ENCODE peak calls at places on chromosome 19, in eight cellular contexts. Q is body of pancreas; G is naive thymus-derived CD8-positive, alpha-beta T cell; S is NCI-H2171 treated with DMSO at 0.1 percent for 48 hours; E is stimulated activated CD4-positive, alpha-beta T cell treated with anti-CD3 and anti-CD28 coated beads, Interleukin-4, amount 100 ng/mL, for 24 hours; T is stimulated activated CD8-positive, alpha-beta memory T cell treated with anti-CD3 and anti-CD28 coated beads, Interleukin-15, amount 100 ng/mL, for 4 hours; B is choroid plexus epithelial cell; I is fibroblast of pulmonary artery. V is an unnamed sample.

GRCh38 chr19:3618144-3618810 is 8.3 kb downstream of the CACTIN start:
- DNase-seq in Q (peak), G (peak), S (no peak), E (peak), T (peak), B (peak), I (peak), V (peak)

GRCh38 chr19:43479961-43480561 is 14.7 kb upstream of the LYPD3 start:
- DNase-seq in Q (no peak), G (no peak), S (no peak), E (no peak), T (no peak), B (no peak), I (no peak), V (no peak)

GRCh38 chr19:19399733-19400438 is 5.6 kb upstream of the GATAD2A start:
- DNase-seq in Q (no peak), G (no peak), S (peak), E (no peak), T (no peak), B (peak), I (peak), V (peak)

GRCh38 chr19:10417598-10418280 is 2.6 kb upstream of the PDE4A start:
- DNase-seq in Q (no peak), G (no peak), S (peak), E (no peak), T (no peak), B (peak), I (no peak), V (no peak)

GRCh38 chr19:16338470-16339360 is 14.1 kb downstream of the KLF2 start:
- DNase-seq in Q (no peak), G (peak), S (no peak), E (peak), T (no peak), B (peak), I (peak), V (peak)

GRCh38 chr19:584240-585001 is 5.3 kb upstream of the HCN2 start:
- DNase-seq in Q (peak), G (peak), S (peak), E (peak), T (no peak), B (peak), I (peak), V (peak)

GRCh38 chr19:11422163-11423068 is 3.3 kb upstream of the RGL3 start:
- DNase-seq in Q (peak), G (peak), S (no peak), E (peak), T (peak), B (peak), I (peak), V (no peak)

GRCh38 chr19:9916719-9917118 is 19.6 kb downstream of the OLFM2 start:
- DNase-seq in Q (no peak), G (no peak), S (no peak), E (no peak), T (no peak), B (no peak), I (no peak), V (no peak)

GRCh38 chr19:53910170-53910518 is 1.1 kb downstream of the CACNG7 start:
- DNase-seq in Q (no peak), G (no peak), S (no peak), E (no peak), T (no peak), B (no peak), I (peak), V (no peak)

GRCh38 chr19:52200044-52200443 is 10.2 kb downstream of the PPP2R1A start:
- DNase-seq in Q (no peak), G (no peak), S (no peak), E (no peak), T (no peak), B (peak), I (peak), V (peak)

GRCh38 chr19:13149628-13150186 is 468 bp downstream of the STX10 start:
- DNase-seq in Q (peak), G (no peak), S (peak), E (no peak), T (no peak), B (peak), I (peak), V (no peak)

GRCh38 chr19:6161271-6161850 is 25.9 kb downstream of the ACSBG2 start:
- DNase-seq in Q (no peak), G (peak), S (peak), E (peak), T (no peak), B (no peak), I (no peak), V (no peak)

GRCh38 chr19:39078436-39079200 is 5.5 kb upstream of the ACP7 start:
- DNase-seq in Q (no peak), G (no peak), S (no peak), E (no peak), T (no peak), B (peak), I (peak), V (peak)

GRCh38 chr19:3862826-3863500 is 5.9 kb downstream of the ZFR2 start:
- DNase-seq in Q (no peak), G (no peak), S (no peak), E (no peak), T (no peak), B (no peak), I (no peak), V (no peak)